ENCODE peak calls at places on chromosomes 11 and 22, in four cellular contexts. V is K562, U is A549, L is IMR-90. B is an unnamed sample.

GRCh38 chr11:123628936-123629683 is 25.3 kb downstream of the SCN3B start:
- DNase-seq in V (peak; percentile 15), U (no peak), L (peak; percentile 84), B (peak; percentile 6)

GRCh38 chr11:95522871-95523270 is 266.7 kb downstream of the FAM76B start:
- DNase-seq in V (no peak), U (no peak), L (peak; percentile 45), B (peak; percentile 11)

GRCh38 chr22:21952586-21953571 is at the start of gene PPM1F:
- DNase-seq in V (peak; percentile 100), U (peak; percentile 55), L (peak; percentile 55), B (peak; percentile 85)

GRCh38 chr11:131954146-131954545 is 583.7 kb downstream of the NTM start:
- DNase-seq in V (no peak), U (no peak), L (no peak), B (no peak)

GRCh38 chr11:29328961-29329441 is 687.8 kb downstream of the KCNA4 start:
- DNase-seq in V (peak; percentile 2), U (peak; percentile 84), L (peak; percentile 95), B (no peak)

GRCh38 chr11:70501026-70501901 is 102.9 kb downstream of the CTTN start:
- DNase-seq in V (no peak), U (no peak), L (no peak), B (no peak)

GRCh38 chr11:27213232-27213660 is 149.8 kb downstream of the CCDC34 start:
- DNase-seq in V (no peak), U (no peak), L (peak; percentile 94), B (no peak)

GRCh38 chr11:64694821-64695365 is 28.1 kb downstream of the NRXN2 start:
- DNase-seq in V (no peak), U (no peak), L (no peak), B (no peak)

GRCh38 chr11:61955416-61956135 is 5.4 kb downstream of the BEST1 start:
- DNase-seq in V (no peak), U (no peak), L (no peak), B (peak; percentile 63)

GRCh38 chr11:112086422-112087191 is at the start of the genes SDHD and TIMM8B:
- DNase-seq in V (peak; percentile 98), U (peak; percentile 95), L (peak; percentile 96), B (peak; percentile 98)

GRCh38 chr11:120919045-120919444 is 104.9 kb upstream of the TBCEL start:
- DNase-seq in V (no peak), U (no peak), L (no peak), B (no peak)

GRCh38 chr11:57097149-57097548 is 84.6 kb upstream of the LRRC55 start:
- DNase-seq in V (no peak), U (no peak), L (no peak), B (no peak)

GRCh38 chr11:119694334-119694733 is 34.7 kb downstream of the NECTIN1 start:
- DNase-seq in V (no peak), U (peak; percentile 21), L (no peak), B (peak; percentile 6)

GRCh38 chr11:118092907-118093571 is 6.3 kb upstream of the SMIM35 start:
- DNase-seq in V (peak; percentile 59), U (no peak), L (no peak), B (no peak)

GRCh38 chr11:64925536-64926449 is 1.3 kb downstream of the PPP2R5B start:
- DNase-seq in V (no peak), U (no peak), L (no peak), B (peak; percentile 65)

GRCh38 chr11:122115520-122116343 is at the start of gene BLID:
- DNase-seq in V (peak; percentile 2), U (peak; percentile 31), L (peak; percentile 46), B (peak; percentile 6)

GRCh38 chr11:114272311-114272710 is 23.9 kb upstream of the NNMT start:
- DNase-seq in V (no peak), U (no peak), L (no peak), B (no peak)

GRCh38 chr11:14320020-14320419 is 39.0 kb downstream of the RRAS2 start:
- DNase-seq in V (no peak), U (no peak), L (peak; percentile 59), B (no peak)

GRCh38 chr11:113119074-113119473 is 157.9 kb downstream of the NCAM1 start:
- DNase-seq in V (no peak), U (no peak), L (no peak), B (no peak)

GRCh38 chr11:19664896-19665548 is 47.6 kb upstream of the NAV2 start:
- DNase-seq in V (no peak), U (no peak), L (peak; percentile 75), B (no peak)

GRCh38 chr11:16862733-16863132 is 124.3 kb downstream of the C11orf58 start:
- DNase-seq in V (no peak), U (no peak), L (no peak), B (no peak)

GRCh38 chr22:30573594-30574094 is 821 bp downstream of the GAL3ST1 start:
- DNase-seq in V (no peak), U (no peak), L (no peak), B (no peak)

GRCh38 chr22:28123989-28124766 is 205.1 kb upstream of the PITPNB start:
- DNase-seq in V (no peak), U (no peak), L (no peak), B (no peak)

GRCh38 chr11:34238533-34238932 is 119.3 kb downstream of the ABTB2 start:
- DNase-seq in V (no peak), U (peak; percentile 52), L (no peak), B (no peak)

GRCh38 chr11:45082744-45083543 is 63.5 kb upstream of the PRDM11 start:
- DNase-seq in V (no peak), U (no peak), L (no peak), B (no peak)

GRCh38 chr11:35337136-35337918 is 82.0 kb downstream of the SLC1A2 start:
- DNase-seq in V (peak; percentile 63), U (peak; percentile 90), L (peak; percentile 99), B (peak; percentile 4)

GRCh38 chr11:69997352-69997751 is 80.8 kb upstream of the ANO1 start:
- DNase-seq in V (no peak), U (no peak), L (no peak), B (no peak)

GRCh38 chr11:15965562-15966250 is 390.6 kb downstream of the SOX6 start:
- DNase-seq in V (no peak), U (no peak), L (no peak), B (no peak)

GRCh38 chr11:43585877-43586608 is 94.5 kb upstream of the HSD17B12 start:
- DNase-seq in V (peak; percentile 29), U (no peak), L (no peak), B (no peak)

GRCh38 chr11:43581370-43582023 is 99.0 kb upstream of the HSD17B12 start:
- DNase-seq in V (no peak), U (no peak), L (no peak), B (no peak)

GRCh38 chr11:43582024-43582836 is 98.3 kb upstream of the HSD17B12 start:
- DNase-seq in V (no peak), U (no peak), L (no peak), B (no peak)

GRCh38 chr11:43582837-43583462 is 97.6 kb upstream of the HSD17B12 start:
- DNase-seq in V (no peak), U (no peak), L (no peak), B (no peak)

GRCh38 chr11:43583548-43583947 is 97.0 kb upstream of the HSD17B12 start:
- DNase-seq in V (no peak), U (no peak), L (no peak), B (no peak)
- TF ChIP-seq POLR2A in V (no peak), U (no peak), L (no peak), B (no peak)

GRCh38 chr11:107182983-107183382 is 164.7 kb upstream of the GUCY1A2 start:
- DNase-seq in V (no peak), U (no peak), L (no peak), B (no peak)
- TF ChIP-seq POLR2A in V (no peak), U (no peak), L (no peak), B (no peak)

GRCh38 chr22:35399678-35400334 is at the start of gene MCM5:
- DNase-seq in V (peak; percentile 97), U (peak; percentile 96), L (peak; percentile 96), B (peak; percentile 99)

GRCh38 chr22:35400335-35400680 is 368 bp downstream of the MCM5 start:
- DNase-seq in V (peak; percentile 14), U (no peak), L (no peak), B (peak; percentile 78)

GRCh38 chr22:35403356-35403755 is 3.4 kb downstream of the MCM5 start:
- DNase-seq in V (no peak), U (no peak), L (no peak), B (no peak)

GRCh38 chr22:35404176-35404575 is 4.2 kb downstream of the MCM5 start:
- DNase-seq in V (no peak), U (no peak), L (no peak), B (no peak)

GRCh38 chr22:35401863-35402262 is 1.9 kb downstream of the MCM5 start:
- DNase-seq in V (no peak), U (no peak), L (no peak), B (peak; percentile 25)
- TF ChIP-seq POLR2A in V (no peak), U (no peak), L (no peak), B (no peak)

GRCh38 chr11:128727320-128727719 is 33.4 kb downstream of the FLI1 start:
- DNase-seq in V (no peak), U (no peak), L (no peak), B (no peak)
- TF ChIP-seq POLR2A in V (no peak), U (no peak), L (no peak), B (no peak)

DNA sequence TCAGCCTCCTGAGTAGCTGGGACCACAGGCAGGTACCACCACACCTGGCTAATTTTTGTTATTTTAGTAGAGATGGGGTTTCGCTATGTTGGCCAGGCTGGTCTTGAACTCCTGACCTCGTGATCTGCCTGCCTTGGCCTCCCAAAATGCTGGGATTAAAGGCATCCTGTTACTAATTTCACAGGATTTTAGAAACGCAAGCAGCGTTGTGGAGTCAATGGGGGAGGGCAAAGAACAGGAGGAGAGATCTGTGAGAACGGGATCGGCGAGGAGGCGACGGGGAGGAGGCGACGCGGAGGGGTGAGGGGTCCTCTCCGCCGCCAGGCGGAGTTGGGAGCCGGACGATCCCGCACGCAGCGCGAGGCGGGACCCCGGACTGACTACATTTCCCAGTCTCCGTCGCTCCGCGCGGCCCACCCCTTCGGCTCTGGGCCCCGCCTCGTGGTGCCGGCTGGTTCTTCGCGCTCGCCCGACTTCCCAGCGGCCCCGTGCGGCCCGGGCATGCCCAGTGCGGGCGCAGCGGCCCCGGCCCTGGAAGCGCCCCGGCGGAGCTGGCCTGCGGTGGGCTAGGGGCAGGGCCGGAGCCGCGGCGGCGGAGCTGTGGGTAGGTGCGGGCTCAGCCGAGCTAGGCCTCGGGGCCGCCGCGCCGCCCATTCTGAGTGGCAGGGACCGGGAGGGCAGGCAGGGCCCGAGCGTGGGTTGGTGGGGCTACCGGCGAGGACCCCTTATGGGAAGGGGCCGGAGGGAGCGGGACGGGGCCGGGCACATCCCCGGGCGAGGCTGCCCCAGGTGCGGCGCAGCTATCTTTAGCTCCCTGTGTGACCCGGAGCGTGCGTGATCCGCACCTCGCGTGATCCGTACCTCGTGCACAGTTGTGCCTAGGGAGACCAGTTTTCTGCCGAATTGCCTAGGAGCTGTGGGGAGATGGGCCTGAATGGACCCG is at the start of gene EI24:
- DNase-seq in V (peak; percentile 97), U (peak; percentile 91), L (peak; percentile 90), B (peak; percentile 92)
- TF ChIP-seq POLR2A in V (peak; percentile 61), U (peak; percentile 75), L (peak; percentile 71), B (peak; percentile 83)